ENCODE peak calls at places on chromosomes 16 and 17, in ten cellular contexts. V, I, P, N, H, B, Y, Q, C and W are unnamed samples.
A peak's percentile ranks its signal among the peaks of the same experiment; 100 is the strongest.

GRCh38 chr17:7179317-7180254 is at the start of gene ASGR1:
- DNase-seq in V (no peak), I (no peak), P (no peak), N (no peak), H (peak; percentile 63), B (no peak), Y (no peak), Q (no peak), C (no peak), W (no peak)

GRCh38 chr17:48613862-48614694 is 1.0 kb downstream of the HOXB8 start:
- DNase-seq in V (peak; percentile 25), I (peak; percentile 57), P (peak; percentile 30), N (no peak), H (no peak), B (no peak), Y (no peak), Q (no peak), C (peak; percentile 20), W (no peak)

GRCh38 chr17:35879748-35880654 is at the start of gene CCL5:
- DNase-seq in V (peak; percentile 70), I (no peak), P (peak; percentile 62), N (no peak), H (no peak), B (peak; percentile 10), Y (no peak), Q (no peak), C (no peak), W (no peak)

GRCh38 chr16:73124097-73124652 is 76.2 kb upstream of the ZFHX3 start:
- DNase-seq in V (peak; percentile 56), I (no peak), P (no peak), N (no peak), H (no peak), B (no peak), Y (no peak), Q (no peak), C (no peak), W (no peak)

GRCh38 chr16:1102921-1103648 is 7.0 kb upstream of the C1QTNF8 start:
- DNase-seq in V (peak; percentile 10), I (no peak), P (peak; percentile 49), N (no peak), H (no peak), B (peak; percentile 69), Y (no peak), Q (peak; percentile 92), C (peak; percentile 57), W (peak; percentile 73)

GRCh38 chr17:68613739-68614298 is 12.7 kb upstream of the FAM20A start:
- DNase-seq in V (peak; percentile 66), I (peak; percentile 60), P (no peak), N (peak; percentile 20), H (no peak), B (peak; percentile 36), Y (no peak), Q (peak; percentile 71), C (peak; percentile 85), W (no peak)

GRCh38 chr17:58503876-58504275 is 10.6 kb downstream of the MTMR4 start:
- DNase-seq in V (no peak), I (no peak), P (no peak), N (no peak), H (peak; percentile 39), B (no peak), Y (no peak), Q (no peak), C (no peak), W (no peak)

GRCh38 chr16:69563605-69564580 is 1.9 kb upstream of the NFAT5 start:
- DNase-seq in V (peak; percentile 77), I (peak; percentile 31), P (peak; percentile 45), N (no peak), H (no peak), B (peak; percentile 58), Y (no peak), Q (no peak), C (peak; percentile 87), W (peak; percentile 25)

GRCh38 chr17:49959183-49959935 is 9.6 kb upstream of the DLX4 start:
- DNase-seq in V (peak; percentile 81), I (no peak), P (no peak), N (no peak), H (no peak), B (no peak), Y (no peak), Q (no peak), C (no peak), W (no peak)

GRCh38 chr17:44386182-44386525 is 3.3 kb downstream of the ITGA2B start:
- DNase-seq in V (no peak), I (no peak), P (no peak), N (no peak), H (no peak), B (no peak), Y (no peak), Q (no peak), C (no peak), W (no peak)

GRCh38 chr17:2064147-2064489 is 9.2 kb downstream of the HIC1 start:
- DNase-seq in V (no peak), I (no peak), P (no peak), N (no peak), H (no peak), B (no peak), Y (no peak), Q (no peak), C (no peak), W (no peak)

GRCh38 chr17:66527335-66527734 is 224.9 kb downstream of the PRKCA start:
- DNase-seq in V (no peak), I (no peak), P (no peak), N (no peak), H (no peak), B (no peak), Y (no peak), Q (no peak), C (no peak), W (no peak)

GRCh38 chr17:73030501-73030911 is 62.0 kb downstream of the SLC39A11 start:
- DNase-seq in V (no peak), I (peak; percentile 30), P (no peak), N (peak; percentile 50), H (peak; percentile 46), B (no peak), Y (no peak), Q (peak; percentile 79), C (peak; percentile 52), W (no peak)

GRCh38 chr16:84832488-84833141 is 12.8 kb downstream of the CRISPLD2 start:
- DNase-seq in V (no peak), I (peak; percentile 100), P (no peak), N (peak; percentile 95), H (peak; percentile 99), B (no peak), Y (peak; percentile 99), Q (peak; percentile 90), C (no peak), W (no peak)

GRCh38 chr16:85988306-85988705 is 89.3 kb downstream of the IRF8 start:
- DNase-seq in V (no peak), I (no peak), P (no peak), N (no peak), H (peak; percentile 17), B (no peak), Y (no peak), Q (no peak), C (no peak), W (no peak)

GRCh38 chr16:29898786-29899515 is 399 bp downstream of the SEZ6L2 start:
- DNase-seq in V (no peak), I (no peak), P (no peak), N (no peak), H (no peak), B (no peak), Y (no peak), Q (peak; percentile 60), C (peak; percentile 87), W (no peak)

GRCh38 chr16:17222756-17223411 is 247.9 kb downstream of the XYLT1 start:
- DNase-seq in V (no peak), I (no peak), P (no peak), N (no peak), H (peak; percentile 75), B (no peak), Y (no peak), Q (no peak), C (no peak), W (no peak)

GRCh38 chr16:67547423-67548264 is 14.7 kb upstream of the CTCF start:
- DNase-seq in V (no peak), I (no peak), P (peak; percentile 63), N (no peak), H (peak; percentile 74), B (peak; percentile 59), Y (no peak), Q (peak; percentile 5), C (no peak), W (peak; percentile 49)